ENCODE peak calls at places on chromosomes 2 and 18, in four cellular contexts. S is A549, E is K562, F is HepG2. X is an unnamed sample.

GRCh38 chr18:29164020-29164706 is 987.2 kb upstream of the CDH2 start:
- DNase-seq in E (no peak), S (peak), F (peak), X (no peak)

GRCh38 chr2:37666772-37667171 is 4.7 kb downstream of the CDC42EP3 start:
- DNase-seq in S (no peak), E (no peak), F (no peak), X (no peak)

GRCh38 chr2:467892-468630 is 180.2 kb upstream of the ALKAL2 start:
- DNase-seq in F (no peak), E (no peak), S (no peak), X (peak)

GRCh38 chr18:22412502-22412901 is 5.2 kb downstream of the CTAGE1 start:
- DNase-seq in S (no peak), F (no peak), E (no peak), X (no peak)

GRCh38 chr2:11629215-11629614 is 40.8 kb downstream of the NTSR2 start:
- DNase-seq in F (no peak), E (no peak), S (no peak), X (no peak)

GRCh38 chr2:151760139-151760650 is 25.9 kb upstream of the NEB start:
- DNase-seq in S (no peak), F (peak), E (peak), X (no peak)

GRCh38 chr2:67899187-67899586 is 163.6 kb downstream of the C1D start:
- DNase-seq in E (no peak), S (no peak), F (no peak), X (no peak)

GRCh38 chr2:192885569-192886160 is 690.9 kb upstream of the TMEFF2 start:
- DNase-seq in S (peak), E (no peak), F (peak), X (no peak)

GRCh38 chr2:67255933-67256615 is 141.1 kb upstream of the ETAA1 start:
- DNase-seq in S (no peak), F (no peak), E (no peak), X (no peak)

GRCh38 chr18:55054591-55054990 is 95.3 kb upstream of the CCDC68 start:
- DNase-seq in F (no peak), S (no peak), E (no peak), X (no peak)

GRCh38 chr2:3738454-3738853 is 35.1 kb downstream of the DCDC2C start:
- DNase-seq in S (peak), E (no peak), F (peak), X (no peak)

GRCh38 chr18:58118510-58118909 is 74.5 kb downstream of the NEDD4L start:
- DNase-seq in S (no peak), F (no peak), E (no peak), X (no peak)

GRCh38 chr2:97662386-97662894 is 1.4 kb downstream of the ACTR1B start:
- DNase-seq in S (no peak), F (no peak), E (peak), X (no peak)

GRCh38 chr18:33201509-33201926 is 239.0 kb downstream of the CCDC178 start:
- DNase-seq in F (peak), E (no peak), S (peak), X (peak)

GRCh38 chr18:79579807-79580480 is 99.7 kb upstream of the CTDP1 start:
- DNase-seq in S (no peak), E (no peak), F (no peak), X (no peak)

GRCh38 chr2:40364143-40364903 is 87.6 kb downstream of the SLC8A1 start:
- DNase-seq in S (peak), F (no peak), E (no peak), X (no peak)

GRCh38 chr2:191913796-191914195 is 66.9 kb upstream of the CAVIN2 start:
- DNase-seq in F (no peak), E (no peak), S (no peak), X (no peak)

GRCh38 chr18:74069178-74070050 is 78.2 kb downstream of the FBXO15 start:
- DNase-seq in E (no peak), F (no peak), S (no peak), X (no peak)

GRCh38 chr2:20141056-20141762 is 83.7 kb downstream of the SDC1 start:
- DNase-seq in F (peak), E (peak), S (peak), X (no peak)

GRCh38 chr2:201466050-201466660 is 14.6 kb downstream of the STRADB start:
- DNase-seq in F (no peak), S (no peak), E (no peak), X (no peak)

GRCh38 chr2:170824526-170825015 is 7.9 kb downstream of the GAD1 start:
- DNase-seq in S (no peak), F (no peak), E (no peak), X (no peak)

GRCh38 chr18:40124107-40124506 is 1830.9 kb upstream of the PIK3C3 start:
- DNase-seq in S (no peak), F (no peak), E (no peak), X (no peak)

GRCh38 chr2:45134726-45135125 is 125.5 kb upstream of the SIX2 start:
- DNase-seq in F (no peak), S (peak), E (no peak), X (no peak)

GRCh38 chr18:48806551-48807261 is 144.1 kb downstream of the SMAD7 start:
- DNase-seq in F (no peak), S (no peak), E (peak), X (peak)

GRCh38 chr18:73201940-73202339 is 334.2 kb upstream of the NETO1 start:
- DNase-seq in S (no peak), F (no peak), E (no peak), X (no peak)

DNA sequence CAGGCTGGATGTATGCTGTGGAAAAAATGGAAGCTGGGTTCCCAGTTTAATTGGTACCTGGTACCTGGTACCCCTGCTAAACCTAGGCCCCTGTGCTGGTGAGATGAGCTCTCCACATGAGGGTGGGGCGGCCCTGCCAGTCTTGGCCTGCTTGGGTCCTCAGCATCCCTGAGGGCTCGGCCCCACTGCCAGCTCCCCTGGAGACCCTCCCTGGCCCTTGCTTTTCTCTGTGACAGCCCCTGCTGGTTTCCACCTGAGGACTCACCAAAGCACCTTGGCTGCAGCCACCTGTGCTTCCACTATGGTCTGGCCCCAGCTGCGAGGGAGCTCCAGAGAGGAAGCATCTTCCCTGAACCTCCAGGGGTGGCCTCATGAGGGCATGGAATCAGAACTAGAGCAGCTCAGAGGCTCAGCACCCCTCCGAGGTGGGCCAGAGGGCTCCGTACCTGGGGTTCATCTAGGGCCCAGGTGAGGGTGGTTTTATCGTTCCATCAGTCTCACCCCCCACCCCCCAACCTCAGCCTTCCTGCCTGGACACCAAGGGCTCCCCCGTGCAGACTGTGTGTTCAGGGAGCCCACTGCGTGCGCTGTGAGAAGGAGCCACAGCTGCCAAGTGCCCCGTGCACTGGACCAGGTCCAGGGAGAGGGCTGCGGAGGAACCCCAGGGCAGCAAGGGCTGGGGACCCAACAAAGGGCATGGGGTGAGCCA is 23.7 kb upstream of the HDAC4 start:
- DNase-seq in E (no peak), F (no peak), S (no peak), X (no peak)
- TF ChIP-seq NR3C1 in E (no peak), F (no peak), S (no peak), X (no peak)

GRCh38 chr18:8721716-8722115 is 16.4 kb downstream of the MTCL1 start:
- DNase-seq in S (peak), F (peak), E (no peak), X (no peak)
- TF ChIP-seq USF2 in S (no peak), F (no peak), E (no peak), X (no peak)

GRCh38 chr2:6946722-6947121 is 29.5 kb downstream of the RNF144A start:
- DNase-seq in S (peak), E (no peak), F (no peak), X (no peak)

GRCh38 chr2:6945821-6946220 is 28.6 kb downstream of the RNF144A start:
- DNase-seq in F (no peak), S (no peak), E (no peak), X (no peak)

GRCh38 chr2:6944546-6944945 is 27.3 kb downstream of the RNF144A start:
- DNase-seq in S (no peak), E (no peak), F (no peak), X (no peak)

GRCh38 chr2:6943971-6944370 is 26.8 kb downstream of the RNF144A start:
- DNase-seq in S (no peak), F (no peak), E (no peak), X (no peak)

GRCh38 chr2:6945087-6945813 is 28.0 kb downstream of the RNF144A start:
- DNase-seq in E (no peak), F (no peak), S (no peak), X (no peak)
- TF ChIP-seq NR3C1 in E (no peak), F (no peak), S (no peak), X (no peak)

GRCh38 chr2:46493241-46493970 is 14.0 kb downstream of the TMEM247 start:
- DNase-seq in F (no peak), S (peak), E (no peak), X (no peak)

GRCh38 chr2:46488389-46488788 is 9.0 kb downstream of the TMEM247 start:
- DNase-seq in F (no peak), S (no peak), E (no peak), X (no peak)

GRCh38 chr2:46489430-46489829 is 10.1 kb downstream of the TMEM247 start:
- DNase-seq in S (no peak), F (no peak), E (no peak), X (no peak)

GRCh38 chr2:46492301-46492700 is 12.9 kb downstream of the TMEM247 start:
- DNase-seq in F (no peak), S (no peak), E (no peak), X (no peak)

GRCh38 chr2:46490521-46491141 is 11.3 kb downstream of the TMEM247 start:
- DNase-seq in F (no peak), S (no peak), E (no peak), X (no peak)
- TF ChIP-seq USF2 in F (no peak), S (no peak), E (no peak), X (no peak)

DNA sequence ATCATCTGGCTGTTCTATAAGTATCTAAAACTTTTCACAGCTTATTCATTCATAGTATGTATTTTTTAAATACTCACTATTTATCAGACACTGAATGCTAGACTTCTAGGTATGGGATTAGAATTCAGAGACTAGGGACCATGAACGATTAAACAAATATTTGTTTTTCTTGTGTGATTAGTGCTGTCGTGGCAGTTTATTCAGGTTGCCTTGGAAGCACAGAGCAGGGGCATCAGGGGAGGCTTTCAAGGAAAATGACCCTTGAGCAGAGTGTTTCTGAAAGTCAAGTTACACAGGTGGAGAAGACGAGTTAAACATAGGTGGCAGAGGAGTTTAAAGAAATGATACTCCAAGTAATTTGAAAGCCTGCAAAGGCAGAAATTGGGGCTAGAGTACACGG is 5.7 kb downstream of the SPOPL start:
- DNase-seq in F (peak), S (peak), E (no peak), X (no peak)
- TF ChIP-seq NR3C1 in F (no peak), S (no peak), E (no peak), X (no peak)

GRCh38 chr18:38963943-38964660 is 1398.5 kb upstream of the CELF4 start:
- DNase-seq in F (no peak), E (no peak), S (no peak), X (no peak)

GRCh38 chr18:38956068-38956467 is 1390.5 kb upstream of the CELF4 start:
- DNase-seq in E (no peak), S (no peak), F (no peak), X (no peak)

GRCh38 chr18:38966846-38967245 is 1401.2 kb upstream of the CELF4 start:
- DNase-seq in E (no peak), S (no peak), F (no peak), X (no peak)

DNA sequence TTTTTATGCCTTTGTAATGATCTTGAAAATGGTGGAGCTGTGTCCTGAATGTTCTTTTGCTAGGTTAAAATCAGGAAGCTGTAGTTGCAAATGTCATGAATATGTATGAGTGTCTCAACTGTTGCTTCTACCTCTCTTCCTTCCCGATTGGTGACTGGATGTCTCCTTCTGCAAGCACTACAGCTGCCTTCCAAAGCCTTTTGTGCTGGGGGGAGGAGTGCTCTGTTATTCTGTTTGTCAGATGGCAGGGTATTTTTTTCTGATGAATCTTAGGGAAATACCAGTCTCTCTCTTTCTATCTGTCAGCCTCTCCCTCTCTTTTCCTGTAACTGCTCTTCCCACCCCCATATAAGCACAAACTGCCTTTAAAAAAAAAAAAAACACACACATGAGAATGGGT is 1396.3 kb upstream of the CELF4 start:
- DNase-seq in S (no peak), E (no peak), F (no peak), X (no peak)
- TF ChIP-seq USF2 in S (no peak), E (no peak), F (no peak), X (no peak)

GRCh38 chr2:213545964-213546363 is 261.7 kb downstream of the SPAG16 start:
- DNase-seq in S (no peak), E (no peak), F (no peak), X (no peak)
- TF ChIP-seq NR3C1 in S (no peak), E (no peak), F (no peak), X (no peak)

DNA sequence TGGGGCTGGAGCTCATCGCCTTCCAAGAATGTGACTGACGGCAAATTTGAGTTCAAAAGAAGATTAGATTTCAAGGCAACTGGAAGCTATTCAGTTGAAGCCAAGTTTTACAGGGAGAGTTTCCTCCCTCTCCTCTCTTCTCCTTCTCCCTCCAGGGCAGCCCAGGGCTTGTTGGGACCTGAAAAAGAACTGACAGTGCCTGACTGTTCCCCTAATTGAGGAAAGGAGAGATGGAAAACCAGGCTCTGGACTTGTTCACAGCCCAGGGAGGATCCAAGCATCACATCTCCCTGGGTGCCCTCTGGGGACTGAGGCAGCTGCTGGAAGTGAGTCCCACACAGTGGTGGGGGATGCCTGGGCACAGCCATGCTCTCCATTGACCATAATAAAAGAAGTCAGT is 88.1 kb downstream of the THNSL2 start:
- DNase-seq in E (no peak), F (no peak), S (no peak), X (no peak)
- TF ChIP-seq USF2 in E (no peak), F (no peak), S (no peak), X (no peak)

DNA sequence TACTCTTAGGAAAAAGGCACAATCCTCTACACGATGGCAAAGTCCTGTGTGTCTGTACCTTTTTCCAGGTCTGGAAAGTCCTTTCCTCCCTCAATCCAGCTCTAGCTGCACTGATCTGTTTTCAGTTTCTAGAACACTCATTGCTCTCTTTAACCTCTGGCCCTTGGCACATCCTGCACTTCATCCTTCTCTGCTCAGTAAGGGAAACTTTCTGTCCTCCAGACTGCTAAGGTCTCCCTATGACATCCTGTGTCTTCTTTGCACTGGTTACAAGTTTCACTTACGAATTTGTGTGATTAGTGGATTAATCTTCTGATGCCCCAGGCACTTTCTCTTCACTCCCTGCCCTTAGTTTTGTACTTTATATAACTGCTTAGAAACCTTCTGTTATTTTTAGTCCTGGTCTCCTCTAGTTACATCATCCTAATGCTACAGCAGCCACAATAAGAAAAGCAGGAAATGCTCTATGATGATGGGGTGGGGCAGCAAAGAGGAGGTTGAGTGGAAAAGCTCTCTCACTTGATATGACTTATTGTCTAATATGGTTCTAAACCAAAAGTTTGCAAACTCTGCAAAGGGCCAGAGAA is 568.1 kb downstream of the THSD7B start:
- DNase-seq in E (no peak), S (no peak), F (no peak), X (no peak)
- TF ChIP-seq NR3C1 in E (no peak), S (no peak), F (no peak), X (no peak)

X was measured in WTC11.